ENCODE peak calls at places on chromosome 20, in ten cellular contexts. T is foreskin keratinocyte; S is GM23338; B is epithelial cell of proximal tubule; A is heart left ventricle; J is CD8-positive, alpha-beta T cell; Y is heart right ventricle; Q is cardiac fibroblast; F is WTC11; V is AG09319. L is an unnamed sample.

GRCh38 chr20:3935295-3935955 is 46.2 kb downstream of the PANK2 start:
- DNase-seq in T (no peak), S (no peak), B (no peak), A (peak; percentile 70), J (no peak), Y (peak; percentile 77), Q (peak; percentile 54), F (no peak), V (no peak), L (no peak)

GRCh38 chr20:37598101-37598530 is 70.4 kb upstream of the BLCAP start:
- DNase-seq in T (no peak), S (peak; percentile 81), B (no peak), A (no peak), J (no peak), Y (no peak), Q (no peak), F (peak; percentile 77), V (no peak), L (no peak)

GRCh38 chr20:38863024-38863851 is 57.7 kb downstream of the PPP1R16B start:
- DNase-seq in T (no peak), S (no peak), B (no peak), A (no peak), J (no peak), Y (no peak), Q (no peak), F (no peak), V (no peak), L (no peak)

GRCh38 chr20:49431345-49431744 is 51.1 kb downstream of the KCNB1 start:
- DNase-seq in T (peak; percentile 42), S (no peak), B (no peak), A (no peak), J (no peak), Y (no peak), Q (no peak), F (no peak), V (no peak), L (peak; percentile 74)

GRCh38 chr20:52031206-52031573 is 160.4 kb downstream of the ZFP64 start:
- DNase-seq in T (no peak), S (no peak), B (no peak), A (no peak), J (no peak), Y (no peak), Q (no peak), F (no peak), V (peak; percentile 19), L (no peak)

GRCh38 chr20:16178671-16179070 is 394.6 kb downstream of the KIF16B start:
- DNase-seq in T (no peak), S (no peak), B (no peak), A (no peak), J (no peak), Y (no peak), Q (no peak), F (no peak), V (no peak), L (no peak)

GRCh38 chr20:60037120-60037499 is 78.9 kb downstream of the CDH26 start:
- DNase-seq in T (no peak), S (peak; percentile 48), B (no peak), A (no peak), J (no peak), Y (no peak), Q (no peak), F (no peak), V (no peak), L (peak; percentile 23)

GRCh38 chr20:4050581-4050980 is 35.2 kb upstream of the RNF24 start:
- DNase-seq in T (no peak), S (no peak), B (no peak), A (no peak), J (no peak), Y (no peak), Q (no peak), F (no peak), V (no peak), L (no peak)

GRCh38 chr20:49570828-49571552 is 3.1 kb upstream of the PTGIS start:
- DNase-seq in T (no peak), S (no peak), B (no peak), A (no peak), J (no peak), Y (no peak), Q (peak; percentile 62), F (no peak), V (no peak), L (peak; percentile 41)

GRCh38 chr20:11457476-11457875 is 460.2 kb upstream of the BTBD3 start:
- DNase-seq in T (peak; percentile 20), S (no peak), B (no peak), A (no peak), J (no peak), Y (no peak), Q (peak; percentile 12), F (no peak), V (no peak), L (peak; percentile 47)

GRCh38 chr20:20609522-20609921 is 102.9 kb downstream of the RALGAPA2 start:
- DNase-seq in T (no peak), S (no peak), B (no peak), A (no peak), J (no peak), Y (no peak), Q (no peak), F (no peak), V (no peak), L (no peak)

DNA sequence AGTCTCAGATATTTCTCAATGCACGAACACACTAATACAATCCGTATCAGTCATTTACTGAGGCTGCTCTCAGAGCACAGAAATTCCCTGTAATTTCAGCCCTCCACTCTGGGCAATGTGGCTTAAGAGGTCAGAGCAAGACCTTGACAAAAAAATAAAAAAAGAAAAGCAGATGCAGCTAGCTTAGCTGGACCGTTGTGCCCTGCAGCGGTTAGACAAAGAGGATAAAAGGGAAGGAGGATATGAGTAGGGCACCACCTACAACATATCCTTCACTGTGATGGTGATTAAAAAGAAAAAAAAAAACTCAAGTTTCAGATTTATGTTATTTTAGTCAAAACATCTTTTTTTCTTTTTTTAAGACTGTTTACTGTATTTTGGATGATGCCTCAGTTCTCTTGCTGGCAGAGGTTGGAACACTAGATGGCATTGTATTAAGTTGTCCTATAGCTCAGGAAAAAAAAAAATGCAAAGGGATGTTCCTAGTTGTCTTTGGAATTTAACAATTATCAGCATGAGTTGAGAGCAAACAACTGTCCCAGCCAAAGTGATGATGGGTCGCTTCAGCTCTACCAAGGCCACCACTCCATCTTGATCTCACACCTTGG is 59.9 kb downstream of the ANKEF1 start:
- DNase-seq in T (no peak), S (no peak), B (no peak), A (no peak), J (no peak), Y (no peak), Q (peak; percentile 26), F (no peak), V (no peak), L (no peak)
- TF ChIP-seq CTCF in T (peak; percentile 41), S (peak; percentile 25), B (peak; percentile 29), A (no peak), J (no peak), Y (no peak), Q (peak; percentile 26), F (no peak), V (peak; percentile 21), L (no peak)

GRCh38 chr20:41956316-41957050 is 338.3 kb upstream of the CHD6 start:
- DNase-seq in T (no peak), S (peak; percentile 2), B (no peak), A (no peak), J (no peak), Y (peak; percentile 4), Q (peak; percentile 45), F (peak; percentile 29), V (no peak), L (no peak)
- TF ChIP-seq CTCF in T (peak; percentile 23), S (peak; percentile 47), B (peak; percentile 56), A (peak; percentile 56), J (no peak), Y (peak; percentile 48), Q (peak; percentile 24), F (peak; percentile 53), V (no peak), L (no peak)

GRCh38 chr20:44460795-44461141 is 14.9 kb upstream of the TTPAL start:
- DNase-seq in T (no peak), S (peak; percentile 49), B (no peak), A (no peak), J (no peak), Y (no peak), Q (peak; percentile 63), F (no peak), V (peak; percentile 4), L (peak; percentile 64)
- TF ChIP-seq CTCF in T (peak; percentile 89), S (peak; percentile 59), B (peak; percentile 65), A (peak; percentile 54), J (peak; percentile 41), Y (peak; percentile 32), Q (peak; percentile 52), F (no peak), V (peak; percentile 38), L (peak; percentile 66)

GRCh38 chr20:62389601-62390087 is 2.7 kb downstream of the RPS21 start:
- DNase-seq in T (no peak), S (no peak), B (no peak), A (no peak), J (no peak), Y (no peak), Q (no peak), F (no peak), V (no peak), L (no peak)

GRCh38 chr20:62388839-62389600 is 2.1 kb downstream of the RPS21 start:
- DNase-seq in T (no peak), S (no peak), B (no peak), A (no peak), J (no peak), Y (no peak), Q (no peak), F (no peak), V (no peak), L (no peak)

GRCh38 chr20:62387219-62387913 is 463 bp downstream of the RPS21 start:
- DNase-seq in T (no peak), S (no peak), B (no peak), A (no peak), J (no peak), Y (no peak), Q (no peak), F (no peak), V (no peak), L (no peak)

GRCh38 chr20:62387993-62388635 is 1.2 kb downstream of the RPS21 start:
- DNase-seq in T (no peak), S (no peak), B (no peak), A (no peak), J (no peak), Y (no peak), Q (no peak), F (no peak), V (no peak), L (no peak)

DNA sequence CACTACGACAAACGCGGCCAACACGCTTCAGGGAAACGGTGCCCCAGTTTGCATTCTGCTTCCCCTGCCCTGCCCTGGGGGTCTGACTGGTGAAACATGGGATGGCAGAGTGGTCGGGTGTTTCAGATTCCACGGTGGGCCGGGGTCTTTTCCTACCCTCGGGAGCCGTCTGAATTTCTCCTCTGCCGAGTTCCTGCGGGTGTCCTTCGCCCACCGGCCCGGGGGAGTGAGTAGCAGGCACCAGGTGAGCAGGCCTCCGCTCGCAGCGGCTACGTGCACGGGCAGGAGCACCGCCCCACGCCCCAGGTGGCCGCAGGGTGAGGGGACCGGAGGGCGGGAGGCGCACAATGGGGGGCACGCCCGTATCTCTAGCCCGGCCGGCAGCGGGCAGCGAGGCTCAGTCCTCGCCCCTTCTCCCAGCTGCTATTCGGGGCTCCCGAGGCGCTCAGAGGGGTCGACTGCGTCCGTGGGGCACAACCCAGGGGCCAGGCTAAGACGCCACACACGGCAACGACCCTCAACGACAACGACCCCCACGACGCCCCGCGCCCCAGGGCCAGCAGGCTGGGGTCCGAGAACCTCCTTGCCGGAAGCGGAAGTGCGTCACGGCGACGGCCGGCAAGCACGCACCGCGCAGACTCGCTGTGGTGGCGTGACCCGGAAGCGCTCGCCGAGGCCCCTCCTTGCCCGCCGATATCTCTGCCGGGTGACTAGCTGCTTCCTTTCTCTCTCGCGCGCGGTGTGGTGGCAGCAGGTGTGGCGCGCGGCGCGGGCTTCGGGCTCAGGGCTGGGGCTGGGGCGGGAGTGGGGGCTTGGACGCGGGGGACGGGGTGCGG is at the start of gene RPS21:
- DNase-seq in T (peak; percentile 73), S (peak; percentile 94), B (no peak), A (peak; percentile 95), J (peak; percentile 92), Y (peak; percentile 93), Q (peak; percentile 91), F (peak; percentile 89), V (peak; percentile 68), L (peak; percentile 89)
- TF ChIP-seq CTCF in T (no peak), S (no peak), B (no peak), A (no peak), J (no peak), Y (no peak), Q (no peak), F (no peak), V (no peak), L (no peak)